ENCODE peak calls at places on chromosomes 12 and 14, in five cellular contexts. U is GM03348; Y is body of pancreas; I is activated naive CD4-positive, alpha-beta T cell treated with anti-CD3 and anti-CD28 coated beads, Interleukin-2, amount 50 U/mL, for 72 hours; J is foreskin fibroblast. Z is an unnamed sample.

GRCh38 chr14:103155013-103155412 is 31.8 kb downstream of the TNFAIP2 start:
- DNase-seq in Y (no peak), J (peak; percentile 88), U (peak; percentile 85), I (no peak), Z (peak; percentile 73)

GRCh38 chr12:87812030-87812429 is 217.2 kb downstream of the C12orf50 start:
- DNase-seq in I (no peak), Y (no peak), U (no peak), J (peak; percentile 57), Z (no peak)

GRCh38 chr12:100364334-100364733 is 7.5 kb downstream of the SLC17A8 start:
- DNase-seq in Y (no peak), J (no peak), I (no peak), U (no peak), Z (no peak)

GRCh38 chr14:60204843-60205774 is 39.9 kb upstream of the DHRS7 start:
- DNase-seq in Y (no peak), U (no peak), J (no peak), I (no peak), Z (no peak)

GRCh38 chr12:54759751-54760150 is 94.6 kb upstream of the MUCL1 start:
- DNase-seq in Y (no peak), I (no peak), J (peak; percentile 6), U (peak; percentile 35), Z (no peak)

GRCh38 chr14:68846466-68846865 is 53.6 kb upstream of the ZFP36L1 start:
- DNase-seq in U (no peak), J (no peak), I (no peak), Y (no peak), Z (no peak)

GRCh38 chr12:42180990-42181611 is 36.4 kb upstream of the GXYLT1 start:
- DNase-seq in U (peak; percentile 30), I (no peak), Y (no peak), J (peak; percentile 44), Z (no peak)

GRCh38 chr12:4947297-4947696 is 37.6 kb downstream of the KCNA1 start:
- DNase-seq in I (no peak), U (no peak), J (no peak), Y (no peak), Z (no peak)

GRCh38 chr14:76294876-76295275 is 81.1 kb upstream of the ESRRB start:
- DNase-seq in I (no peak), J (no peak), Y (no peak), U (no peak), Z (no peak)

GRCh38 chr14:64232095-64232830 is 61.9 kb downstream of the ESR2 start:
- DNase-seq in J (peak; percentile 84), I (peak; percentile 72), U (peak; percentile 48), Y (no peak), Z (no peak)

GRCh38 chr12:121464331-121464730 is 64.4 kb downstream of the RNF34 start:
- DNase-seq in J (no peak), Y (no peak), I (no peak), U (no peak), Z (no peak)

GRCh38 chr12:50659260-50659659 is 104.6 kb upstream of the ATF1 start:
- DNase-seq in J (no peak), U (no peak), I (no peak), Y (no peak), Z (no peak)

GRCh38 chr14:81953419-81953818 is 419.8 kb upstream of the SEL1L start:
- DNase-seq in U (no peak), J (no peak), I (no peak), Y (no peak), Z (no peak)

GRCh38 chr12:26473291-26473690 is 277.9 kb downstream of the SSPN start:
- DNase-seq in U (peak; percentile 20), J (peak; percentile 71), Y (no peak), I (no peak), Z (no peak)

GRCh38 chr14:33063521-33063920 is 124.8 kb downstream of the NPAS3 start:
- DNase-seq in Y (no peak), J (no peak), U (no peak), I (no peak), Z (no peak)

GRCh38 chr14:61308198-61308597 is 13.2 kb upstream of the PRKCH start:
- DNase-seq in J (no peak), Y (no peak), U (no peak), I (no peak), Z (no peak)

GRCh38 chr14:76576047-76576741 is 185.1 kb upstream of the VASH1 start:
- DNase-seq in Y (peak; percentile 27), I (no peak), J (peak; percentile 5), U (no peak), Z (no peak)

GRCh38 chr14:31083781-31084180 is 57.6 kb upstream of the STRN3 start:
- DNase-seq in U (no peak), Y (no peak), I (no peak), J (no peak), Z (no peak)

GRCh38 chr12:92188517-92189188 is 43.0 kb upstream of the BTG1 start:
- DNase-seq in J (no peak), I (no peak), Y (no peak), U (no peak), Z (no peak)

GRCh38 chr12:81692008-81692407 is 67.1 kb downstream of the PPFIA2 start:
- DNase-seq in J (no peak), U (no peak), I (no peak), Y (peak; percentile 27), Z (peak; percentile 54)

GRCh38 chr14:58193542-58193941 is 6.4 kb upstream of the ACTR10 start:
- DNase-seq in U (no peak), J (peak; percentile 17), Y (no peak), I (no peak), Z (no peak)

GRCh38 chr14:57189070-57189469 is 79.6 kb downstream of the EXOC5 start:
- DNase-seq in Y (no peak), I (no peak), U (peak; percentile 36), J (peak; percentile 8), Z (no peak)

GRCh38 chr12:89370850-89371249 is 18.5 kb upstream of the DUSP6 start:
- DNase-seq in J (peak; percentile 89), I (no peak), U (peak; percentile 62), Y (no peak), Z (no peak)

GRCh38 chr14:55440385-55440784 is at the start of gene TBPL2:
- DNase-seq in Y (no peak), U (no peak), J (no peak), I (no peak), Z (no peak)

GRCh38 chr14:92555440-92556111 is 42.0 kb downstream of the RIN3 start:
- DNase-seq in J (no peak), U (no peak), I (no peak), Y (no peak), Z (no peak)

GRCh38 chr14:30333934-30334333 is 225.0 kb upstream of the G2E3 start:
- DNase-seq in Y (no peak), U (no peak), I (no peak), J (no peak), Z (no peak)

GRCh38 chr12:105861232-105861631 is 277.5 kb downstream of the NUAK1 start:
- DNase-seq in Y (no peak), I (no peak), U (no peak), J (no peak), Z (no peak)

GRCh38 chr14:92760524-92760805 is 12.0 kb upstream of the LGMN start:
- DNase-seq in U (no peak), I (no peak), J (no peak), Y (no peak), Z (no peak)

GRCh38 chr12:92186038-92186470 is 40.4 kb upstream of the BTG1 start:
- DNase-seq in U (no peak), Y (no peak), I (no peak), J (no peak), Z (no peak)

GRCh38 chr14:77582511-77582910 is 33.9 kb downstream of the SPTLC2 start:
- DNase-seq in Y (no peak), J (peak; percentile 74), U (no peak), I (no peak), Z (no peak)

Z was measured in mucosa of gallbladder.